ENCODE peak calls at places on chromosomes 7 and 10, in nine cellular contexts. V, B, X, M, R, K, I, U and H are unnamed samples.

GRCh38 chr10:37226524-37226923 is 101.1 kb downstream of the ANKRD30A start:
- DNase-seq in V (no peak), B (no peak), X (no peak), M (no peak), R (no peak), K (no peak), I (no peak), U (no peak), H (no peak)

GRCh38 chr7:35551682-35552081 is 143.3 kb downstream of the HERPUD2 start:
- DNase-seq in V (no peak), B (no peak), X (no peak), M (no peak), R (no peak), K (no peak), I (no peak), U (no peak), H (no peak)

GRCh38 chr10:103888113-103888841 is 29.7 kb downstream of the STN1 start:
- DNase-seq in V (peak; percentile 86), B (no peak), X (peak; percentile 94), M (peak; percentile 73), R (no peak), K (no peak), I (no peak), U (peak; percentile 56), H (peak; percentile 72)

GRCh38 chr10:78292987-78293865 is 259.6 kb downstream of the RPS24 start:
- DNase-seq in V (peak; percentile 45), B (no peak), X (no peak), M (no peak), R (no peak), K (no peak), I (no peak), U (peak; percentile 83), H (peak; percentile 33)

GRCh38 chr10:6102128-6102527 is 13.3 kb downstream of the RBM17 start:
- DNase-seq in V (no peak), B (no peak), X (no peak), M (no peak), R (no peak), K (no peak), I (no peak), U (no peak), H (no peak)

GRCh38 chr7:69678794-69679103 is 80.5 kb downstream of the AUTS2 start:
- DNase-seq in V (no peak), B (no peak), X (no peak), M (no peak), R (no peak), K (no peak), I (no peak), U (no peak), H (no peak)

GRCh38 chr7:129864042-129864441 is 88.7 kb downstream of the UBE2H start:
- DNase-seq in V (peak; percentile 81), B (no peak), X (no peak), M (no peak), R (no peak), K (no peak), I (no peak), U (no peak), H (no peak)

GRCh38 chr10:77496941-77497420 is 140.6 kb downstream of the KCNMA1 start:
- DNase-seq in V (peak; percentile 60), B (no peak), X (no peak), M (no peak), R (no peak), K (no peak), I (no peak), U (no peak), H (no peak)

GRCh38 chr10:120827251-120827875 is 23.8 kb upstream of the WDR11 start:
- DNase-seq in V (no peak), B (no peak), X (no peak), M (no peak), R (no peak), K (no peak), I (no peak), U (no peak), H (no peak)

GRCh38 chr10:70693619-70694286 is 21.4 kb downstream of the ADAMTS14 start:
- DNase-seq in V (peak; percentile 91), B (no peak), X (no peak), M (peak; percentile 18), R (no peak), K (no peak), I (no peak), U (no peak), H (no peak)

GRCh38 chr10:75353183-75353582 is 48.4 kb downstream of the ZNF503 start:
- DNase-seq in V (no peak), B (no peak), X (no peak), M (no peak), R (no peak), K (no peak), I (no peak), U (no peak), H (no peak)

GRCh38 chr10:24886281-24886680 is 66.1 kb downstream of the PRTFDC1 start:
- DNase-seq in V (no peak), B (no peak), X (no peak), M (no peak), R (no peak), K (no peak), I (no peak), U (no peak), H (no peak)

GRCh38 chr10:5477948-5478693 is 21.2 kb downstream of the CALML5 start:
- DNase-seq in V (no peak), B (no peak), X (no peak), M (no peak), R (no peak), K (no peak), I (no peak), U (no peak), H (no peak)

GRCh38 chr10:27742195-27742925 is 3.3 kb downstream of the MKX start:
- DNase-seq in V (peak; percentile 80), B (peak; percentile 64), X (peak; percentile 84), M (peak; percentile 35), R (no peak), K (peak; percentile 55), I (no peak), U (peak; percentile 62), H (peak; percentile 92)

GRCh38 chr7:102008535-102009262 is 191.3 kb downstream of the CUX1 start:
- DNase-seq in V (no peak), B (no peak), X (no peak), M (no peak), R (no peak), K (no peak), I (no peak), U (no peak), H (no peak)

GRCh38 chr10:23338155-23338828 is 6.3 kb downstream of the C10orf67 start:
- DNase-seq in V (peak; percentile 86), B (no peak), X (no peak), M (no peak), R (no peak), K (no peak), I (no peak), U (no peak), H (no peak)

GRCh38 chr10:103044942-103045489 is 126.9 kb downstream of the CNNM2 start:
- DNase-seq in V (peak; percentile 88), B (no peak), X (no peak), M (no peak), R (no peak), K (no peak), I (no peak), U (no peak), H (no peak)

GRCh38 chr7:144818516-144818915 is 17.3 kb downstream of the TPK1 start:
- DNase-seq in V (peak; percentile 10), B (peak; percentile 46), X (no peak), M (no peak), R (no peak), K (peak; percentile 32), I (no peak), U (no peak), H (no peak)

GRCh38 chr7:33854951-33855350 is 50.4 kb upstream of the BMPER start:
- DNase-seq in V (peak; percentile 98), B (no peak), X (no peak), M (no peak), R (no peak), K (no peak), I (no peak), U (no peak), H (no peak)
- H3K27ac ChIP-seq in V (no peak overlapping the region), B (no peak overlapping the region), X (no peak overlapping the region), M (no peak overlapping the region), R (no peak overlapping the region), K (no peak overlapping the region), I (no peak overlapping the region), U (no peak overlapping the region), H (no peak overlapping the region)

DNA sequence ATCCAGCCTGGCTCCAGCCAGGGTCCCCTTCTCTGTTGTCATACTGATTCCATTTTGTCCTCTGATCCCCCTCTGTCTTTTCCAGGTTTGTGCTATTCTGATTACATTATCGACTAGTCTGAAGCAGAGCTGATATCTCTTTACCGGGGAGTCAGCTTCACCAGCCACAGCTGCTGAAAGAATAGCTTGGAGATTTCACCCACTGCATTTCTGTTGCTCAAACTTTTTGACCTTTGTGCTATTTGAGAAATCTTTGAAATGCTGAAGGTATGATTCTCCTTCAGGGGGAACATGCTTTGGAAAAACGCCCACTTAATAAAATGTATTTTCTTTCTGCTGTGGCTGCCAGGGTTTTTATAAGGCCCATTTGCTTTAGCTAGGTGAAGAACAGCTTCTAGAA is 197.8 kb upstream of the TCF7L2 start:
- DNase-seq in V (peak; percentile 36), B (no peak), X (no peak), M (no peak), R (no peak), K (no peak), I (no peak), U (no peak), H (no peak)
- H3K27me3 ChIP-seq in V (no peaks in the 10 kb centered on the region), B (no peaks in the 10 kb centered on the region), X (no peaks in the 10 kb centered on the region), M (no peaks in the 10 kb centered on the region), R (no peaks in the 10 kb centered on the region), K (no peaks in the 10 kb centered on the region), I (no peaks in the 10 kb centered on the region), U (no peaks in the 10 kb centered on the region), H (no peaks in the 10 kb centered on the region)

GRCh38 chr10:91596821-91597396 is 36.0 kb downstream of the PPP1R3C start:
- DNase-seq in V (peak; percentile 84), B (no peak), X (no peak), M (no peak), R (no peak), K (no peak), I (no peak), U (no peak), H (no peak)
- H3K27ac ChIP-seq in V (no peak overlapping the region), B (no peak overlapping the region), X (no peak overlapping the region), M (peak overlapping the region; percentile 67), R (peak overlapping the region; percentile 29), K (no peak overlapping the region), I (no peak overlapping the region), U (no peak overlapping the region), H (no peak overlapping the region)

DNA sequence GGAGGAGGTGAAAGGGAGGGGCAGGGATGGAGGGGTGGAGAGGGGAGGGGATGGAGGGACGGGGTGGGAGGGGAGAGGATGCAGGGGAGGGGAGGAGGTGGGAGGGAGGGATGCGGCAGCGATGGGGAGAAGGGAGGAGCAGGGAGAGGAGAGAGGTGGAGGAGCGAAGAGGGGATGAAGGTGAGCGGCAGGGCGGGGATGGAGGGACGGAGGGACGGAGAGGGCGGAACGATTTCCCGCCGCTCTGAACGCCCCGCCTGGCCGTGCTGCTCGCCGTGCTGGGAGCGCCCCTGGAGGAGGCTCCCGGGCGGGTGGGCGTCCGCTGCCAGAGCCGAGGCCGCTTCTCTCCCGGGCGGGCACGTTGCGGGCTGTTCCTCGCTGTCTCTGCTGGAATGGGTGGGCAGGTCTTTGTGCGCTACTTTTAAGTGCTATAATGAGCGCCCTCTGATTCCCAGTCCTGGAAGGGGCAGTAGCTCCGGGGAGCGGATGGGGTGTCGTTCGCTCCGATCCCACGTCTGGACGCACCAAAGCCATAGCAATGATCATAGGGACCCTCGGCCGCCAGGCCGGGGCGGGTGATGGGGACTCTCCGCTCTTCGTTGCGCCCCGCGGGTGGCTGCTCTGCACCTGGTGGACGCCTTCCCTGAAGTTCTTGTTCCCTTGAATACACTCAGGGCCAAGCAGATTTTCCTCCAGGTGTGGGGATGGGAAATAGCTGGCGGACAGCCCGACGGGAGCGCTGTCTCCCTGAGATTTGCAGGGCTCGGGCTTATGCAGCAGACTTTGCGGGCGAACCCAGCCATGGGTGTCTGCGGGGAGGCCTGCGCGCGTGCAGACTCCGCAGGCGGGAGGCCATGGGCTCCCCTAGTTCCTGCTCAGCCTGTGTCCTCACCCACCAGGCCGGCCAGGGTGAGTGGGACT is 81.1 kb upstream of the CPXM2 start:
- DNase-seq in V (no peak), B (no peak), X (no peak), M (no peak), R (no peak), K (no peak), I (no peak), U (no peak), H (no peak)
- H3K27me3 ChIP-seq in V (no peaks in the 10 kb centered on the region), B (peaks cover 73% of the 10 kb centered on the region), X (peaks cover 23% of the 10 kb centered on the region), M (peaks cover 57% of the 10 kb centered on the region), R (peaks cover 84% of the 10 kb centered on the region), K (peaks cover 12% of the 10 kb centered on the region), I (peaks cover 3% of the 10 kb centered on the region), U (no peaks in the 10 kb centered on the region), H (peaks cover 64% of the 10 kb centered on the region)